ENCODE peak calls at places on chromosomes 1 and 21, in seven cellular contexts. P is nephron progenitor cell, M is cardiac fibroblast, W is neural progenitor cell, V is fibroblast of pulmonary artery, O is body of pancreas, B is HCT116. K is an unnamed sample.

GRCh38 chr1:97378596-97378995 is 542.2 kb downstream of the DPYD start:
- DNase-seq in P (no peak), M (no peak), W (no peak), V (no peak), O (no peak), B (no peak), K (no peak)

GRCh38 chr1:26285366-26286063 is 5.6 kb downstream of the SH3BGRL3 start:
- DNase-seq in P (peak; percentile 64), M (no peak), W (peak; percentile 82), V (no peak), O (no peak), B (peak; percentile 58), K (no peak)

GRCh38 chr1:71668059-71668458 is 587.2 kb upstream of the ZRANB2 start:
- DNase-seq in P (no peak), M (no peak), W (no peak), V (no peak), O (no peak), B (no peak), K (no peak)

GRCh38 chr1:200128081-200128480 is 100.6 kb downstream of the NR5A2 start:
- DNase-seq in P (no peak), M (no peak), W (no peak), V (no peak), O (no peak), B (no peak), K (no peak)

GRCh38 chr1:167474191-167474641 is 44.1 kb downstream of the CD247 start:
- DNase-seq in P (no peak), M (no peak), W (peak; percentile 54), V (no peak), O (no peak), B (no peak), K (no peak)

GRCh38 chr1:203907901-203908300 is 46.5 kb downstream of the SNRPE start:
- DNase-seq in P (no peak), M (no peak), W (no peak), V (no peak), O (no peak), B (no peak), K (no peak)

GRCh38 chr1:87647436-87648177 is 318.9 kb downstream of the LMO4 start:
- DNase-seq in P (no peak), M (no peak), W (no peak), V (no peak), O (no peak), B (no peak), K (no peak)

GRCh38 chr1:62281922-62282555 is 37.2 kb downstream of the KANK4 start:
- DNase-seq in P (no peak), M (no peak), W (no peak), V (no peak), O (no peak), B (no peak), K (peak; percentile 10)

GRCh38 chr21:28336299-28336698 is 656.4 kb downstream of the LTN1 start:
- DNase-seq in P (no peak), M (peak; percentile 94), W (peak; percentile 49), V (peak; percentile 92), O (peak; percentile 53), B (no peak), K (peak; percentile 92)

GRCh38 chr1:220239213-220239612 is 33.0 kb downstream of the RAB3GAP2 start:
- DNase-seq in P (no peak), M (no peak), W (no peak), V (no peak), O (no peak), B (no peak), K (no peak)

GRCh38 chr1:47191940-47192457 is 2.2 kb upstream of the PDZK1IP1 start:
- DNase-seq in P (no peak), M (no peak), W (no peak), V (no peak), O (no peak), B (no peak), K (no peak)

GRCh38 chr1:58809327-58810040 is 25.6 kb upstream of the JUN start:
- DNase-seq in P (no peak), M (peak; percentile 85), W (no peak), V (peak; percentile 91), O (no peak), B (no peak), K (no peak)

GRCh38 chr1:225881081-225882007 is 836 bp downstream of the TMEM63A start:
- DNase-seq in P (peak; percentile 37), M (peak; percentile 25), W (peak; percentile 48), V (peak; percentile 29), O (peak; percentile 75), B (no peak), K (peak; percentile 36)

GRCh38 chr1:230681599-230681998 is 32.3 kb downstream of the AGT start:
- DNase-seq in P (no peak), M (peak; percentile 81), W (no peak), V (peak; percentile 84), O (peak; percentile 58), B (peak; percentile 62), K (peak; percentile 68)

GRCh38 chr1:175503538-175503937 is 239.9 kb downstream of the TNR start:
- DNase-seq in P (no peak), M (no peak), W (no peak), V (no peak), O (no peak), B (no peak), K (no peak)

GRCh38 chr1:109493805-109494539 is at the start of gene CYB561D1:
- DNase-seq in P (peak; percentile 91), M (peak; percentile 87), W (peak; percentile 93), V (peak; percentile 82), O (peak; percentile 88), B (peak; percentile 53), K (peak; percentile 69)

GRCh38 chr1:84283381-84283780 is 18.1 kb upstream of the SAMD13 start:
- DNase-seq in P (no peak), M (peak; percentile 19), W (no peak), V (peak; percentile 59), O (no peak), B (no peak), K (no peak)

GRCh38 chr1:75166821-75167220 is 32.6 kb downstream of the LHX8 start:
- DNase-seq in P (no peak), M (no peak), W (no peak), V (no peak), O (no peak), B (no peak), K (no peak)

GRCh38 chr1:13536612-13537011 is 22.8 kb upstream of the LRRC38 start:
- DNase-seq in P (no peak), M (no peak), W (no peak), V (no peak), O (no peak), B (no peak), K (no peak)

GRCh38 chr1:13538832-13539231 is 25.0 kb upstream of the LRRC38 start:
- DNase-seq in P (no peak), M (no peak), W (no peak), V (no peak), O (no peak), B (no peak), K (no peak)

GRCh38 chr1:13541435-13542215 is 27.8 kb upstream of the LRRC38 start:
- DNase-seq in P (no peak), M (no peak), W (no peak), V (no peak), O (no peak), B (no peak), K (no peak)

GRCh38 chr1:13540871-13541270 is 27.1 kb upstream of the LRRC38 start:
- DNase-seq in P (no peak), M (no peak), W (no peak), V (no peak), O (no peak), B (no peak), K (no peak)

DNA sequence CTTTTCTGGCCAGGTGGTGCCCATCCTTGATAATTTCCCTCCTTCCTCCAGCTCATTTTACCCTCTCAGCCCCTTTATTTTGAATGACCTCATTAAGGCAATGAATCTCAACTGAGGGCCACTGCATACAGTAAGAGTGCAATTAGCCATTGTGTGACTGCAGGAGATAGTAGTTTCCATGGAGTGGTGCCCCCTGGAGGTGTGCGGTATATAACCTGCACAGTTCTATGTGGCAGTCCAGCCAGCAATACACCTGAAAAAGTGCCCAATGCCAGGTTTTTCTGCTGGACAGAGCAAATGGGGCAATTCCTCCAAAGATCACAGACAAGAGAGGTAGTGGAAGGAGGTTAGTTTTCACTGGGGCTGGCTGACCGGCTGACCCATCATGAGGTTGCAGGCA is 25.9 kb upstream of the LRRC38 start:
- DNase-seq in P (no peak), M (no peak), W (no peak), V (no peak), O (no peak), B (no peak), K (no peak)
- TF ChIP-seq CTCF in P (no peak), M (no peak), W (peak; percentile 19), V (no peak), O (no peak), B (peak; percentile 55), K (no peak)

DNA sequence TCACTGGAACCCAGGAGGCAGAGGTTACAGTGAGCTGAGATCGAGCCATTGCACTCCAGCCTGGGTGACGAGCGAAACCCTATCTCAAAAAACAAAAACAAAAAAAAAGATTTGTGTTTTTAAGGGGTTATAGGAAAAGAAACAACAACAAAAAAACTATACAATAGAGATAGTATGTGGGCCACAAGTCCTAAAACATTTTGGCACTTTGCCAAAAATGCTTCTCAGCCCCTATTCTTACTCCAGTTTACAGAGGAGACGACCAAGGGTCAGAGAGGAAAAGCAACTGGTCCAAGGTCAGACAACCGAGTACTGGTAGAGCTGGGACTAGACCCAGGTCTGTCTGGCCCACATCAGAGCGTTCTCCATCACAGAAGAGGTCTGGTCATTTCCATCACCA is 3.0 kb downstream of the FBXO44 start:
- DNase-seq in P (no peak), M (no peak), W (no peak), V (no peak), O (no peak), B (no peak), K (no peak)
- TF ChIP-seq CTCF in P (no peak), M (no peak), W (no peak), V (no peak), O (no peak), B (no peak), K (no peak)

DNA sequence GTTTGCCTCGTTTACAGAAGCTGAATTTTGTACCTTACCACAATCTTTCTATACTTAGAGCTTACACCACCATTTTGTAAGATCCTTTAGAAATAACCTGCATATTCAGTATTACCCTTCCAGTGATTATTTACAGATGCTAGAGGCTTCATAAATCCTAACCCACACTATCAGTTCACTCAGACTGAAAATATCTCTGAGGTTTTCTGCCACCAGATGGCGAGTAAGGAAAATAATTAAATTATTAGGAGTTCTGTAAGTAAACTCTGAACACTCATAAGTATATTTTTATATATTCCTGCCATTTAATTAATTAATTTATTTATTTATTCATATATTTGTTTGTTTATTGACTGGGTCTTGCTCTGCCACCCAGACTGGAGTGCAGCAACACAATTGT is 1635.2 kb downstream of the PLA2G4A start:
- DNase-seq in P (no peak), M (no peak), W (no peak), V (no peak), O (no peak), B (no peak), K (no peak)
- TF ChIP-seq CTCF in P (no peak), M (no peak), W (peak; percentile 13), V (no peak), O (no peak), B (no peak), K (peak; percentile 24)

GRCh38 chr1:11248169-11248568 is 14.2 kb downstream of the MTOR start:
- DNase-seq in P (no peak), M (no peak), W (no peak), V (no peak), O (no peak), B (no peak), K (no peak)
- TF ChIP-seq CTCF in P (no peak), M (no peak), W (no peak), V (no peak), O (no peak), B (no peak), K (peak; percentile 25)